ENCODE peak calls at places on chromosomes 3 and 15, in six cellular contexts. X, Z, U, S, D and J are unnamed samples.

GRCh38 chr15:49906976-49907375 is 212.1 kb downstream of the ATP8B4 start:
- DNase-seq in X (no peak), Z (no peak), U (no peak), S (no peak), D (no peak), J (no peak)

GRCh38 chr15:58407366-58407765 is 24.4 kb upstream of the LIPC start:
- DNase-seq in X (no peak), Z (no peak), U (no peak), S (no peak), D (no peak), J (peak; percentile 30)

GRCh38 chr3:4906107-4906621 is 73.1 kb upstream of the BHLHE40 start:
- DNase-seq in X (no peak), Z (no peak), U (no peak), S (no peak), D (no peak), J (no peak)

GRCh38 chr3:144294659-144295538 is 323.3 kb downstream of the DIPK2A start:
- DNase-seq in X (no peak), Z (no peak), U (no peak), S (no peak), D (no peak), J (no peak)

GRCh38 chr15:75663931-75664421 is 16.3 kb downstream of the SNX33 start:
- DNase-seq in X (no peak), Z (peak; percentile 78), U (no peak), S (peak; percentile 51), D (peak; percentile 57), J (no peak)

GRCh38 chr3:197456271-197457091 is 99.3 kb downstream of the BDH1 start:
- DNase-seq in X (peak; percentile 65), Z (peak; percentile 83), U (peak; percentile 92), S (peak; percentile 95), D (peak; percentile 91), J (no peak)

GRCh38 chr3:38582316-38582715 is 67.2 kb downstream of the SCN5A start:
- DNase-seq in X (no peak), Z (no peak), U (no peak), S (no peak), D (no peak), J (no peak)

GRCh38 chr3:196624008-196624790 is 15.3 kb upstream of the NRROS start:
- DNase-seq in X (no peak), Z (no peak), U (no peak), S (no peak), D (no peak), J (no peak)

GRCh38 chr3:60703956-60704736 is 547.1 kb downstream of the FHIT start:
- DNase-seq in X (no peak), Z (no peak), U (no peak), S (no peak), D (no peak), J (no peak)

GRCh38 chr3:132014105-132014504 is 20.7 kb downstream of the CPNE4 start:
- DNase-seq in X (no peak), Z (no peak), U (no peak), S (no peak), D (no peak), J (no peak)

GRCh38 chr3:112132975-112133448 is at the start of gene GCSAM:
- DNase-seq in X (peak; percentile 16), Z (peak; percentile 41), U (peak; percentile 61), S (peak; percentile 68), D (no peak), J (peak; percentile 43)

GRCh38 chr3:174333640-174334039 is 525.5 kb upstream of the NAALADL2 start:
- DNase-seq in X (no peak), Z (no peak), U (no peak), S (no peak), D (no peak), J (no peak)

GRCh38 chr3:98657429-98657828 is 64.0 kb upstream of the CPOX start:
- DNase-seq in X (no peak), Z (peak; percentile 39), U (no peak), S (peak; percentile 69), D (peak; percentile 68), J (no peak)

GRCh38 chr15:25830844-25831443 is 32.2 kb downstream of the ATP10A start:
- DNase-seq in X (no peak), Z (no peak), U (peak; percentile 71), S (peak; percentile 65), D (no peak), J (no peak)

GRCh38 chr3:177300039-177300833 is 103.0 kb upstream of the TBL1XR1 start:
- DNase-seq in X (no peak), Z (peak; percentile 86), U (no peak), S (no peak), D (no peak), J (no peak)

GRCh38 chr3:98807011-98807410 is 43.9 kb downstream of the ST3GAL6 start:
- DNase-seq in X (no peak), Z (no peak), U (no peak), S (no peak), D (no peak), J (no peak)

GRCh38 chr3:49668414-49668797 is 5.7 kb upstream of the APEH start:
- DNase-seq in X (no peak), Z (no peak), U (no peak), S (peak; percentile 11), D (no peak), J (no peak)

GRCh38 chr15:99925661-99926461 is 192.6 kb upstream of the LYSMD4 start:
- DNase-seq in X (peak; percentile 31), Z (peak; percentile 80), U (peak; percentile 82), S (peak; percentile 86), D (peak; percentile 88), J (no peak)

GRCh38 chr3:179929091-179929529 is 107.6 kb downstream of the PEX5L start:
- DNase-seq in X (peak; percentile 28), Z (peak; percentile 30), U (peak; percentile 52), S (peak; percentile 42), D (no peak), J (peak; percentile 53)

GRCh38 chr3:44420676-44421075 is 56.8 kb downstream of the ZNF445 start:
- DNase-seq in X (no peak), Z (no peak), U (no peak), S (no peak), D (no peak), J (no peak)

GRCh38 chr3:194738254-194739093 is 52.8 kb downstream of the FAM43A start:
- DNase-seq in X (no peak), Z (no peak), U (peak; percentile 92), S (peak; percentile 84), D (peak; percentile 76), J (peak; percentile 90)

GRCh38 chr15:92925409-92925808 is 25.3 kb downstream of the CHD2 start:
- DNase-seq in X (no peak), Z (no peak), U (no peak), S (no peak), D (no peak), J (no peak)

GRCh38 chr15:92920595-92921169 is 20.6 kb downstream of the CHD2 start:
- DNase-seq in X (no peak), Z (no peak), U (no peak), S (no peak), D (no peak), J (no peak)

GRCh38 chr15:92921215-92922131 is 21.3 kb downstream of the CHD2 start:
- DNase-seq in X (no peak), Z (no peak), U (no peak), S (no peak), D (no peak), J (no peak)

GRCh38 chr15:92924216-92924615 is 24.1 kb downstream of the CHD2 start:
- DNase-seq in X (no peak), Z (no peak), U (no peak), S (no peak), D (no peak), J (no peak)

GRCh38 chr15:92922405-92923002 is 22.4 kb downstream of the CHD2 start:
- DNase-seq in X (no peak), Z (no peak), U (no peak), S (no peak), D (no peak), J (no peak)
- H3K27ac ChIP-seq in X (peak overlapping the region; percentile 4), Z (peak overlapping the region; percentile 68), U (peak overlapping the region; percentile 95), S (peak overlapping the region; percentile 37), D (no peak overlapping the region), J (peak overlapping the region; percentile 27)

GRCh38 chr15:94845391-94845718 is 614.0 kb downstream of the MCTP2 start:
- DNase-seq in X (no peak), Z (no peak), U (no peak), S (no peak), D (no peak), J (no peak)

GRCh38 chr15:94847325-94847724 is 616.0 kb downstream of the MCTP2 start:
- DNase-seq in X (no peak), Z (no peak), U (no peak), S (no peak), D (no peak), J (no peak)

GRCh38 chr15:94844533-94845390 is 613.4 kb downstream of the MCTP2 start:
- DNase-seq in X (peak; percentile 41), Z (peak; percentile 90), U (peak; percentile 80), S (peak; percentile 89), D (peak; percentile 88), J (peak; percentile 7)

GRCh38 chr15:94843060-94843459 is 611.7 kb downstream of the MCTP2 start:
- DNase-seq in X (no peak), Z (no peak), U (no peak), S (no peak), D (no peak), J (no peak)

GRCh38 chr15:94844188-94844532 is 612.8 kb downstream of the MCTP2 start:
- DNase-seq in X (no peak), Z (no peak), U (no peak), S (no peak), D (no peak), J (no peak)
- H3K27ac ChIP-seq in X (peak overlapping the region; percentile 85), Z (peak overlapping the region; percentile 87), U (peak overlapping the region; percentile 46), S (peak overlapping the region; percentile 45), D (peak overlapping the region; percentile 54), J (no peak overlapping the region)

GRCh38 chr15:77695548-77695947 is 62.8 kb upstream of the LINGO1 start:
- DNase-seq in X (no peak), Z (no peak), U (peak; percentile 6), S (no peak), D (no peak), J (no peak)
- H3K27ac ChIP-seq in X (no peak overlapping the region), Z (no peak overlapping the region), U (no peak overlapping the region), S (no peak overlapping the region), D (no peak overlapping the region), J (no peak overlapping the region)

GRCh38 chr3:190291994-190292584 is 30.2 kb downstream of the CLDN1 start:
- DNase-seq in X (no peak), Z (no peak), U (no peak), S (no peak), D (no peak), J (no peak)

GRCh38 chr3:190289989-190290388 is 32.3 kb downstream of the CLDN1 start:
- DNase-seq in X (no peak), Z (no peak), U (no peak), S (no peak), D (no peak), J (no peak)

GRCh38 chr3:190294030-190294429 is 28.2 kb downstream of the CLDN1 start:
- DNase-seq in X (no peak), Z (no peak), U (no peak), S (no peak), D (no peak), J (no peak)

GRCh38 chr3:190288836-190289235 is 33.4 kb downstream of the CLDN1 start:
- DNase-seq in X (no peak), Z (no peak), U (no peak), S (no peak), D (no peak), J (no peak)

DNA sequence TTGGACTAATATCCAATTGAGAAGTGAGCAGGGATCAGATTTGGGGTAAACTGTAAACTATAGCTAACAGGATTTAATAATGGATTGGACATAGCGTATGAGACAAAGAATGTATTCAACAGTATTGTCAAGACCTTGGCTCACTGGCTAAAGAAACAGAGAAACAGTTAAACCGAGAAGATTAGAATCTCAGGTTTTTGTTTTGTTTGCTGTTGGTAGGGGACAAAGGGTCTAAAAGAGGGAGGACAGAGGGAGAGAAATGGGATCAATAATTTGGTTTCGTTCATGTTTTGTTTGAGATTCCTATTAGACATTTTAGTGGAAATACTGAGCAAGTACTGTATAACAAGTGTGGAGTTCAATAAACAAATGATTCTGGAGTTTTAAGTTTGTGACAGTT is 28.6 kb downstream of the CLDN1 start:
- DNase-seq in X (no peak), Z (no peak), U (no peak), S (no peak), D (no peak), J (no peak)
- H3K27ac ChIP-seq in X (no peak overlapping the region), Z (no peak overlapping the region), U (no peak overlapping the region), S (no peak overlapping the region), D (no peak overlapping the region), J (no peak overlapping the region)